ENCODE peak calls at places on chromosomes 13 and 19, in four cellular contexts. L is fibroblast of lung, T is mammary epithelial cell, X is IMR-90. J is an unnamed sample.

GRCh38 chr19:27742041-27742440 is 1470.9 kb downstream of the UQCRFS1 start:
- DNase-seq in T (peak; percentile 53), L (peak; percentile 59), X (no peak), J (no peak)

GRCh38 chr13:98327326-98328314 is 150.6 kb upstream of the RNF113B start:
- DNase-seq in L (peak; percentile 88), T (no peak), X (peak; percentile 78), J (no peak)

GRCh38 chr19:49094505-49095482 is 9.5 kb downstream of the SNRNP70 start:
- DNase-seq in X (no peak), L (no peak), T (no peak), J (no peak)

GRCh38 chr19:41886761-41887710 is 4.1 kb downstream of the ARHGEF1 start:
- DNase-seq in T (peak; percentile 81), X (no peak), L (no peak), J (no peak)

GRCh38 chr13:34678154-34678553 is 263.9 kb upstream of the NBEA start:
- DNase-seq in X (no peak), T (peak; percentile 62), L (peak; percentile 60), J (peak; percentile 77)

GRCh38 chr19:33376423-33376822 is 2.9 kb downstream of the CEBPG start:
- DNase-seq in T (peak; percentile 73), X (peak; percentile 87), L (peak; percentile 89), J (peak; percentile 81)

GRCh38 chr19:29663861-29664752 is 1.2 kb upstream of the PLEKHF1 start:
- DNase-seq in X (peak; percentile 33), T (peak; percentile 92), L (peak; percentile 56), J (peak; percentile 78)

GRCh38 chr13:85266331-85266730 is 532.9 kb downstream of the SLITRK6 start:
- DNase-seq in T (peak; percentile 15), L (no peak), X (no peak), J (peak; percentile 29)

GRCh38 chr19:40739871-40740703 is 10.2 kb downstream of the ACTMAP start:
- DNase-seq in L (no peak), X (no peak), T (no peak), J (no peak)

GRCh38 chr19:17411801-17412200 is 6.4 kb upstream of the BST2 start:
- DNase-seq in T (no peak), X (no peak), L (no peak), J (no peak)

GRCh38 chr13:100045355-100045754 is 43.5 kb upstream of the PCCA start:
- DNase-seq in X (no peak), L (no peak), T (no peak), J (no peak)

GRCh38 chr13:79485014-79485441 is 4.1 kb downstream of the NDFIP2 start:
- DNase-seq in T (peak; percentile 88), X (peak; percentile 83), L (peak; percentile 95), J (peak; percentile 77)

GRCh38 chr19:19460761-19461265 is 54.5 kb downstream of the TSSK6 start:
- DNase-seq in T (no peak), X (peak; percentile 30), L (no peak), J (no peak)

GRCh38 chr19:4278010-4278409 is 1.1 kb upstream of the SHD start:
- DNase-seq in L (no peak), X (no peak), T (no peak), J (no peak)

GRCh38 chr19:36916991-36917390 is 859 bp downstream of the ZNF568 start:
- DNase-seq in X (peak; percentile 33), T (peak; percentile 27), L (peak; percentile 57), J (no peak)

GRCh38 chr13:40102854-40103253 is 447.4 kb downstream of the COG6 start:
- DNase-seq in X (peak; percentile 65), L (peak; percentile 98), T (peak; percentile 97), J (peak; percentile 82)

GRCh38 chr13:103639326-103639725 is 573.1 kb upstream of the SLC10A2 start:
- DNase-seq in L (no peak), X (no peak), T (no peak), J (no peak)

GRCh38 chr13:75813323-75813722 is 177.2 kb downstream of the LMO7 start:
- DNase-seq in X (no peak), T (no peak), L (no peak), J (no peak)

GRCh38 chr13:77928909-77929308 is 10.3 kb upstream of the EDNRB start:
- DNase-seq in L (no peak), X (no peak), T (peak; percentile 2), J (peak; percentile 31)

GRCh38 chr19:49497790-49498106 is 1.5 kb downstream of the RPS11 start:
- DNase-seq in T (no peak), X (no peak), L (no peak), J (no peak)

GRCh38 chr13:112133489-112134149 is 66.7 kb downstream of the SOX1 start:
- DNase-seq in X (no peak), T (no peak), L (no peak), J (no peak)

GRCh38 chr19:38318595-38319142 is 976 bp upstream of the KCNK6 start:
- DNase-seq in L (no peak), X (no peak), T (peak; percentile 57), J (no peak)

GRCh38 chr13:103140001-103140671 is 73.9 kb upstream of the SLC10A2 start:
- DNase-seq in X (no peak), T (peak; percentile 33), L (no peak), J (peak; percentile 42)

GRCh38 chr13:82477436-82477835 is 1404.8 kb downstream of the SLITRK1 start:
- DNase-seq in X (no peak), T (no peak), L (peak; percentile 2), J (no peak)

GRCh38 chr13:43776680-43777079 is 10.1 kb downstream of the ENOX1 start:
- DNase-seq in L (no peak), X (no peak), T (no peak), J (no peak)

GRCh38 chr19:1970003-1970805 is 29.2 kb downstream of the CSNK1G2 start:
- DNase-seq in X (no peak), T (peak; percentile 46), L (peak; percentile 31), J (peak; percentile 79)

GRCh38 chr13:57704031-57704430 is 72.5 kb downstream of the PCDH17 start:
- DNase-seq in L (no peak), T (no peak), X (no peak), J (no peak)

GRCh38 chr19:40466219-40467006 is at the start of gene SPTBN4:
- DNase-seq in T (no peak), X (no peak), L (no peak), J (no peak)

GRCh38 chr13:64371045-64371444 is 2859.1 kb downstream of the PCDH9 start:
- DNase-seq in L (peak; percentile 51), X (peak; percentile 41), T (peak; percentile 44), J (peak; percentile 84)

GRCh38 chr13:21576424-21576823 is 27.5 kb downstream of the MICU2 start:
- DNase-seq in L (peak; percentile 22), X (peak; percentile 33), T (no peak), J (no peak)

GRCh38 chr13:22893149-22893548 is 287.6 kb upstream of the SGCG start:
- DNase-seq in L (no peak), T (no peak), X (no peak), J (no peak)

GRCh38 chr13:57634829-57635165 is 3.3 kb downstream of the PCDH17 start:
- DNase-seq in L (no peak), T (no peak), X (no peak), J (no peak)

GRCh38 chr19:10166046-10166445 is 28.7 kb downstream of the DNMT1 start:
- DNase-seq in X (no peak), T (no peak), L (no peak), J (no peak)

GRCh38 chr19:17376935-17377600 is at the start of gene PLVAP:
- DNase-seq in L (no peak), X (no peak), T (no peak), J (no peak)

GRCh38 chr19:13585512-13585911 is 79.2 kb upstream of the CACNA1A start:
- DNase-seq in T (no peak), L (no peak), X (no peak), J (no peak)

GRCh38 chr19:13583753-13584152 is 77.5 kb upstream of the CACNA1A start:
- DNase-seq in T (no peak), L (no peak), X (no peak), J (no peak)

GRCh38 chr19:13588953-13589833 is 82.9 kb upstream of the CACNA1A start:
- DNase-seq in T (peak; percentile 40), L (peak; percentile 29), X (peak; percentile 41), J (peak; percentile 84)
- H3K9ac ChIP-seq in T (no peak overlapping the region), L (no peak overlapping the region), X (no peak overlapping the region), J (no peak overlapping the region)

GRCh38 chr19:9043524-9043923 is 33.3 kb upstream of the MUC16 start:
- DNase-seq in X (no peak), T (no peak), L (peak; percentile 51), J (peak; percentile 72)
- H3K27ac ChIP-seq in X (no peak overlapping the region), T (no peak overlapping the region), L (no peak overlapping the region), J (no peak overlapping the region)

DNA sequence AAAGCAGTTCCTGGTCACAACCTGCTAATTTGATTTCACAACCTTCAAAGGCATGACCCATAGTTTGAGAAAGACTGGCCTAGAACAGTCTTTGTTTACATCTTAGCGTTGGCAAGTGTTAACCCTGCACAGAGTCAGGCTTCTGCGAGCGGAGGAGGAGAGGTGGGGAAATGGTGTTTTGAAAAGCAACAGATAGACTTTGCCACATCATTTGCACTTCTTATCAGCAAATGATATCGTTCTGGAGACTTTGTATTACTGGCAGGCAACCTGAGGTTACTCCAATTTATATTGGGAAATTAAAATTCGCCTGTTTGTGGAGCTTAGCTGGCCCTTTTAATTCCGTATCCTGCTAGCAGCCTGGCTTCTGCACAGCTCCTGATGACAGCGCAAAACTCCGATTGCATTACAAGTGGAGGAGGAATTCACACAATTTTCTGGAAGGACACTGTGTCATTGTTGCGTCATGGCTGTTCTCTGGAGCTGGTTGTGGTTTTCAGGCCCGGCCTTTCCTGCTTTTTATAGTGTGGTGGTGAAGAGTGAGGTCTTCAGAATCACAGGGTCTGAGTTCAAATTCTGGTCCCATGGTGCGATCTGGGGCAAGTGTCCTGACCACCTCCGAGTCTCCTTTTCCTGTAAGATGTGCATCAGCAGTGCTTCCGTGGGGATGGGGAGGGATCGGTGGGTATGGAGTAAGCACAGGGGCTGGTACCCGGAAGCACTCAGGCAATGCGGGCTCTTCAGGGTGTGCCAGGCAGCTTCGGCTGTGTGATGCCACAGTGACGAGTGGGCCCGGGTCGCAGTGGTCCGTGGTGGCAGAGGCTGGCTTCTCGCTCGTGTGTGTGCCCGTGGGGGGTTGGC is 49.1 kb upstream of the EHD2 start:
- DNase-seq in X (peak; percentile 99), T (peak; percentile 95), L (peak; percentile 99), J (peak; percentile 86)
- H3K9ac ChIP-seq in X (peak overlapping the region; percentile 12), T (peak overlapping the region; percentile 56), L (peak overlapping the region; percentile 67), J (peak overlapping the region; percentile 86)

GRCh38 chr13:91105270-91105669 is 242.2 kb upstream of the MIR17HG start:
- DNase-seq in T (no peak), X (no peak), L (no peak), J (no peak)

GRCh38 chr13:91097269-91097668 is 250.2 kb upstream of the MIR17HG start:
- DNase-seq in L (no peak), X (no peak), T (no peak), J (no peak)

GRCh38 chr13:91100944-91101343 is 246.5 kb upstream of the MIR17HG start:
- DNase-seq in L (no peak), X (no peak), T (no peak), J (no peak)

GRCh38 chr13:91099877-91100276 is 247.6 kb upstream of the MIR17HG start:
- DNase-seq in L (no peak), X (no peak), T (no peak), J (no peak)

GRCh38 chr13:91101436-91101835 is 246.1 kb upstream of the MIR17HG start:
- DNase-seq in X (no peak), L (no peak), T (no peak), J (no peak)
- H3K27ac ChIP-seq in X (no peak overlapping the region), L (no peak overlapping the region), T (no peak overlapping the region), J (no peak overlapping the region)